ENCODE peak calls at places on chromosomes 5 and 9, in seven cellular contexts. M is left ventricle myocardium inferior, W is esophagus squamous epithelium, I is Caco-2, E is pancreas, D is mesendoderm, Y is HCT116. X is an unnamed sample.
A peak's percentile ranks its signal among the peaks of the same experiment; 100 is the strongest.

GRCh38 chr9:136901516-136902258 is 15.4 kb downstream of the TRAF2 start:
- DNase-seq in M (no peak), W (no peak), I (peak; percentile 55), E (no peak), D (peak; percentile 35), Y (peak; percentile 41), X (no peak)

GRCh38 chr5:120465281-120465961 is 1.3 kb downstream of the PRR16 start:
- DNase-seq in M (peak; percentile 48), W (no peak), I (no peak), E (peak; percentile 23), D (peak; percentile 77), Y (no peak), X (peak; percentile 33)

GRCh38 chr5:32707394-32707997 is 3.6 kb upstream of the NPR3 start:
- DNase-seq in M (no peak), W (no peak), I (no peak), E (no peak), D (peak; percentile 53), Y (peak; percentile 21), X (no peak)

GRCh38 chr5:59522201-59522831 is 371.2 kb downstream of the PDE4D start:
- DNase-seq in M (no peak), W (no peak), I (no peak), E (no peak), D (no peak), Y (no peak), X (no peak)

GRCh38 chr5:134247825-134248224 is 22.0 kb upstream of the PPP2CA start:
- DNase-seq in M (no peak), W (no peak), I (no peak), E (no peak), D (peak; percentile 66), Y (no peak), X (peak; percentile 35)

GRCh38 chr5:126100767-126101166 is 322.4 kb upstream of the GRAMD2B start:
- DNase-seq in M (no peak), W (no peak), I (no peak), E (no peak), D (peak; percentile 32), Y (peak; percentile 8), X (no peak)

GRCh38 chr9:35656340-35656739 is 1.5 kb downstream of the RMRP start:
- DNase-seq in M (no peak), W (no peak), I (no peak), E (no peak), D (no peak), Y (no peak), X (no peak)

GRCh38 chr5:132294728-132295504 is 722 bp downstream of the SLC22A4 start:
- DNase-seq in M (peak; percentile 46), W (peak; percentile 15), I (peak; percentile 63), E (no peak), D (peak; percentile 86), Y (peak; percentile 27), X (peak; percentile 35)

GRCh38 chr5:52725065-52725746 is 62.5 kb upstream of the ITGA1 start:
- DNase-seq in M (no peak), W (no peak), I (no peak), E (no peak), D (no peak), Y (no peak), X (no peak)

GRCh38 chr5:171724771-171725609 is 60.6 kb upstream of the SMIM23 start:
- DNase-seq in M (no peak), W (no peak), I (no peak), E (no peak), D (peak; percentile 18), Y (no peak), X (no peak)

GRCh38 chr5:88544616-88545150 is 276.0 kb upstream of the TMEM161B start:
- DNase-seq in M (no peak), W (no peak), I (no peak), E (no peak), D (no peak), Y (no peak), X (no peak)

GRCh38 chr9:132312873-132313272 is 41.9 kb downstream of the SETX start:
- DNase-seq in M (no peak), W (no peak), I (no peak), E (no peak), D (no peak), Y (no peak), X (no peak)

GRCh38 chr5:95533106-95533505 is 21.7 kb downstream of the SKIC3 start:
- DNase-seq in M (no peak), W (no peak), I (no peak), E (no peak), D (peak; percentile 27), Y (no peak), X (no peak)

GRCh38 chr5:19927919-19928318 is 60.1 kb downstream of the CDH18 start:
- DNase-seq in M (no peak), W (no peak), I (no peak), E (no peak), D (peak; percentile 55), Y (no peak), X (no peak)

GRCh38 chr9:93642961-93643360 is 66.6 kb downstream of the PHF2 start:
- DNase-seq in M (no peak), W (no peak), I (no peak), E (no peak), D (no peak), Y (no peak), X (no peak)

GRCh38 chr9:93646640-93647178 is 70.3 kb downstream of the PHF2 start:
- DNase-seq in M (no peak), W (no peak), I (no peak), E (no peak), D (no peak), Y (no peak), X (peak; percentile 6)

GRCh38 chr9:93645921-93646639 is 69.7 kb downstream of the PHF2 start:
- DNase-seq in M (no peak), W (no peak), I (peak; percentile 8), E (no peak), D (no peak), Y (no peak), X (peak; percentile 10)

GRCh38 chr9:93645149-93645889 is 68.9 kb downstream of the PHF2 start:
- DNase-seq in M (no peak), W (no peak), I (peak; percentile 5), E (no peak), D (no peak), Y (no peak), X (peak; percentile 4)

DNA sequence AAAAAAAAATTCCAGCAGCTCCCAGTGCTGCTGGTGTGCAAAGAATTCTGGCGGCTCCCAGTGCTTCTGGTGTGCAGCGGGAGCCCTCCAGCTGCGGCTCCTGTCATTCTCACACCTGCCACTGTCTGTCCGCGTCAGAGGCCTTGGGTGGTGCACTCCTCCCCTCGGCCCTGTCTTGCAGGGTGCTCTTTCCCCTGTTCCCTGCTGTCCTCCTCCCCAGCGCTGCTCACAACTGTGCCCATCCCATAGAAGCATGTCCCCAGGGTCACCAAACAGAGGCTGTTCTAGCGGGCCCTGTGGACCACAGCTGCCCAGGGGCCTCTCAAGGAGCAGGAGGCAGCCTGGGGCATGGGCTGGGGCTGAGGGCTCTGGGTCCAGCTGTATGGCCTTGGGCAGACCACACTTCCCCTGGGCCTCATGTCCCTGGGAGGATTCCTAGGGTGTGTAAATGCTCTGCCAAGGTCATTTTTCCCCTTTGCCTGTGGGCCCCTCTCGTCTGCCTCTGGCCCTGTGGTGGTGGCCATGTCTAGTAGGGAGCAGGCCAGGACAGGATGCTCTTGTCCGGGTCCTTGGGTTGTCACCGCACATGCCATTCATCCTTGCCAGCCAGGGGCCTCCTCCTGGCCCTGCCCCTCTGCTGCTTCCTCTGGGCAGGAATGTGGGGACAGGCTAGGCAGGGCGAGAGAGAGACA is 68.2 kb downstream of the PHF2 start:
- DNase-seq in M (no peak), W (no peak), I (no peak), E (no peak), D (no peak), Y (no peak), X (peak; percentile 4)
- H3K36me3 ChIP-seq in M (peaks cover 64% of the 10 kb centered on the region), W (peaks cover 91% of the 10 kb centered on the region), I (no peaks in the 10 kb centered on the region), E (peaks cover 33% of the 10 kb centered on the region), D (peaks cover 3% of the 10 kb centered on the region), Y (peaks cover 3% of the 10 kb centered on the region), X (peaks cover 18% of the 10 kb centered on the region)

DNA sequence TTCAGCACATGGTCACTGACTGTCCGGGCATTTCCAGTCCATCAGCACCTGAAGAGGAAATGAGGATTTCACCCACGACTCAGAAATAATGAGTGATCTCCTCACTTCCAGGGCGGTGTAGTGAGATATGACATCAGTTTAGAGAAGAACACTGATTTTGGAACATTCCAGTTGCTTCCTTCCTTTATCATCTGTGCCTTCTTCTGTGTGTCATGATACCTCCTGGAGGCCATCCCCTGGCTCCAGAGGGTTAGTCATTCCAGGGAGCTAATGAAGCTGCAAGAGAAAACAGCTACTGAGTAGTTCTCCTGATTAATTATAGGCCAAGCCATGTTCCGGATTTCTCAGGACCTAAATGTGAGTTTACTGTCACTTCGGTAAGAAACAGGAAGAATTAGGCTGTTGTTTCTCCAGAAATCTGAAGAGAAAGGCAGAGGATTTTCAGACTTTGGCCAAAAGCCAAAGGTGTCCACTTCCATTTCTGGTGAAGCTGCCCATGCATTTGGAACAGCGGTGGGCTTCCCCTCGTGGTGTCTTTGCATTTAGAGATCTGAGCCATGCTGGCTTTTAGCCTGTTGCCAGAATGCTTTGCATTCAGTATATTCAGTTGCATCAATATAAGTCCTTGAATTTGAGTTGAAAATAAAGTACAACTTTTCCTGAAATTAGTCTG is 161.3 kb upstream of the OTULINL start:
- DNase-seq in M (no peak), W (no peak), I (no peak), E (no peak), D (no peak), Y (no peak), X (no peak)
- H3K36me3 ChIP-seq in M (peaks cover 55% of the 10 kb centered on the region), W (peaks cover 86% of the 10 kb centered on the region), I (peaks cover 1% of the 10 kb centered on the region), E (peaks cover 4% of the 10 kb centered on the region), D (peaks cover 5% of the 10 kb centered on the region), Y (peaks cover 5% of the 10 kb centered on the region), X (peaks cover 16% of the 10 kb centered on the region)

GRCh38 chr5:74464512-74465209 is 175.9 kb downstream of the ENC1 start:
- DNase-seq in M (no peak), W (no peak), I (no peak), E (no peak), D (no peak), Y (no peak), X (no peak)

GRCh38 chr5:74454263-74455030 is 186.1 kb downstream of the ENC1 start:
- DNase-seq in M (no peak), W (no peak), I (no peak), E (no peak), D (no peak), Y (no peak), X (no peak)

GRCh38 chr5:74462356-74462755 is 178.2 kb downstream of the ENC1 start:
- DNase-seq in M (no peak), W (no peak), I (no peak), E (no peak), D (no peak), Y (no peak), X (no peak)

GRCh38 chr5:74465724-74466123 is 174.8 kb downstream of the ENC1 start:
- DNase-seq in M (no peak), W (no peak), I (no peak), E (no peak), D (no peak), Y (no peak), X (no peak)

GRCh38 chr5:74459984-74460383 is 180.5 kb downstream of the ENC1 start:
- DNase-seq in M (no peak), W (no peak), I (no peak), E (no peak), D (no peak), Y (no peak), X (no peak)
- H3K36me3 ChIP-seq in M (no peaks in the 10 kb centered on the region), W (no peaks in the 10 kb centered on the region), I (no peaks in the 10 kb centered on the region), E (no peaks in the 10 kb centered on the region), D (no peaks in the 10 kb centered on the region), Y (no peaks in the 10 kb centered on the region), X (no peaks in the 10 kb centered on the region)

DNA sequence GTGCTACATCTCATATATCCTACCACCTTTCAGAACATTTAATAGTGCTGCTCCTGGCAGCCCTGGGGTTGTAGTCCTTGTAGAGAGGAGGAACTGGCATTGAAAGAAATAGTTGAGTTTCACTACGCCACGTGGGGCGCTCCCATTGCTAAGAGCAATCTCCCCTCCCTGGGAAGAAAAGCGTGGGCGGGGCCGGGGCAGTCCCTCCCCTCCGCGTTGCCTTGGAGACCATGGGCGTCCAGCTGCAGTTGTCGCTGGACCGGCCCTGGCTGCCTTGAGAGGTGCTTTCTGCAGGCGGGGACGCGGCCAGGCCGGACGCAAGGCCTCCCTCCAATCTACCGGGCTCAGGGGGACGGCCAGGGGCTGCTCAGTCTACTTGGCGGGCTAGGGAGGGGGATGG is 368 bp upstream of the CCDC180 start:
- DNase-seq in M (peak; percentile 57), W (no peak), I (no peak), E (peak; percentile 71), D (peak; percentile 96), Y (no peak), X (no peak)
- H3K36me3 ChIP-seq in M (peaks cover 21% of the 10 kb centered on the region), W (peaks cover 29% of the 10 kb centered on the region), I (no peaks in the 10 kb centered on the region), E (no peaks in the 10 kb centered on the region), D (no peaks in the 10 kb centered on the region), Y (no peaks in the 10 kb centered on the region), X (peaks cover 26% of the 10 kb centered on the region)

X was measured in WERI-Rb-1.